ENCODE peak calls at places on chromosomes 5 and 9, in nine cellular contexts. U is endodermal cell, Y is neural progenitor cell, V is stomach, R is GM23338, M is uterus, J is IMR-90, Q is Peyer's patch, C is colonic mucosa. T is an unnamed sample. For H3K36me3, the result is how much of the 10 kb centered on the place peaks cover.

GRCh38 chr9:121269030-121269887 is 1.3 kb downstream of the GSN start:
- DNase-seq in C (peak), Q (peak), M (peak), R (peak), U (peak), V (peak), Y (peak), J (no peak), T (no peak)

GRCh38 chr5:167451091-167451490 is 840.4 kb upstream of the WWC1 start:
- DNase-seq in U (no peak), Y (no peak), Q (no peak), V (no peak), C (no peak), M (no peak), R (no peak), J (no peak), T (no peak)

GRCh38 chr9:131478421-131478868 is 24.3 kb upstream of the POMT1 start:
- DNase-seq in U (peak), M (no peak), C (peak), Y (peak), V (peak), Q (no peak), R (peak), J (no peak), T (no peak)

GRCh38 chr5:32254987-32255900 is 57.5 kb downstream of the MTMR12 start:
- DNase-seq in U (no peak), V (no peak), R (no peak), C (no peak), M (no peak), Q (no peak), J (peak), Y (no peak), T (no peak)

GRCh38 chr9:136995772-136996308 is 528 bp downstream of the CLIC3 start:
- DNase-seq in R (no peak), M (no peak), V (peak), Q (no peak), U (no peak), J (peak), Y (no peak), C (no peak), T (peak)

GRCh38 chr9:109918359-109919163 is 138.6 kb downstream of the PALM2AKAP2 start:
- DNase-seq in U (no peak), V (no peak), Q (no peak), J (no peak), C (peak), M (no peak), R (no peak), Y (no peak), T (no peak)

GRCh38 chr5:39605966-39606591 is 181.3 kb upstream of the DAB2 start:
- DNase-seq in J (peak), C (no peak), Y (no peak), V (no peak), U (no peak), Q (no peak), M (no peak), R (no peak), T (no peak)

GRCh38 chr5:179326176-179326997 is 18.9 kb downstream of the ADAMTS2 start:
- DNase-seq in J (peak), Y (peak), Q (peak), R (peak), U (peak), C (peak), M (peak), V (no peak), T (no peak)

GRCh38 chr5:77784735-77785134 is 8.6 kb upstream of the TBCA start:
- DNase-seq in U (no peak), V (no peak), Q (no peak), Y (no peak), C (no peak), J (no peak), R (no peak), M (no peak), T (no peak)

GRCh38 chr9:124697326-124698200 is 73.5 kb downstream of the NR6A1 start:
- DNase-seq in M (no peak), Y (no peak), V (no peak), Q (no peak), R (no peak), C (no peak), U (no peak), J (peak), T (no peak)

DNA sequence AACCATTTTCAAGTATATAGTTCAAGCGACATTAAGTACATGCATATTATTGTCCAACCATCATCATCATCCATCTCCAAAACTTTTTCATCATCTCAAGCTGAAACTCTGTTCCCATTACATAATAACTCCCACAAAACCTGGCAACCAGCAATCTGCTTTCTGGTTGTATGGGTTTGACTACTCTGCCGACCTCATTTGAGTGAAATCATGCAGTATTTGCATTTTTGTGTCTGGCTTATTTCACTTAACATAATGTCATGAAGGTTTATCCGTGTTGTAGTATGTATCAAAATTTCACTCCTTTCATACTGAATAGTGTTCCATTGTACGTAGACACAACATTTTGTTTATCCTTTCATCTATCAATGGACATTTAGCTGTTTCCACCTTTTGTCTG is 74.8 kb downstream of the SGCD start:
- DNase-seq in C (no peak), Q (no peak), R (no peak), Y (no peak), M (no peak), J (no peak), U (no peak), V (no peak), T (no peak)
- H3K4me3 ChIP-seq in C (no peak), Q (no peak), R (no peak), Y (no peak), M (no peak), J (no peak), U (no peak), V (no peak), T (no peak)

DNA sequence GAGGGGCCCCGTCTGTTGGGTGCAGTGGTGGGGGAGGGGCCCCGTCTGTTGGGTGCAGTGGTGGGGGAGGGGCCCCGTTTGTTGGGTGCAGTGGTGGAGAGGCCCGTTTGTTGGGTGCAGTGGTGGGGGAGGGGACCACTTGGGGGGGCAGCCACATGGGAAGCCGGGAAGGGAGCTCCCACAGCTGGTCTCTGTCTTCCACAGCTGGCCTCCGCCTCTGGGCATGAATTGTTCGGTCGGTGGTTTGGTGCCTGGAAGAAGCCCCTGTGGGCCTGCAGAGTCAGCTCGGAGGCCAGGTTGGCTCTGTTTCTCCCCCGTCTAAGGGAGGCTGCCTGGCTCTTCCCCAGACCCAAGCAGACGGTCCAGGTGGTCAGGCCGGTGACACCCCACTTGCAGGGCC is 69.3 kb downstream of the COL5A1 start:
- DNase-seq in Q (no peak), Y (no peak), C (no peak), V (no peak), J (no peak), R (no peak), M (no peak), U (no peak), T (no peak)
- H3K36me3 ChIP-seq in Q (under half), Y (under half), C (under half), V (under half), J (half or more), R (under half), M (under half), U (under half), T (under half)

GRCh38 chr5:141172381-141173204 is at the start of gene PCDHB7:
- DNase-seq in U (peak), R (peak), Q (no peak), M (peak), J (peak), C (no peak), V (no peak), Y (peak), T (peak)
- H3K4me3 ChIP-seq in U (no peak), R (no peak), Q (no peak), M (no peak), J (peak), C (no peak), V (no peak), Y (no peak), T (no peak)

DNA sequence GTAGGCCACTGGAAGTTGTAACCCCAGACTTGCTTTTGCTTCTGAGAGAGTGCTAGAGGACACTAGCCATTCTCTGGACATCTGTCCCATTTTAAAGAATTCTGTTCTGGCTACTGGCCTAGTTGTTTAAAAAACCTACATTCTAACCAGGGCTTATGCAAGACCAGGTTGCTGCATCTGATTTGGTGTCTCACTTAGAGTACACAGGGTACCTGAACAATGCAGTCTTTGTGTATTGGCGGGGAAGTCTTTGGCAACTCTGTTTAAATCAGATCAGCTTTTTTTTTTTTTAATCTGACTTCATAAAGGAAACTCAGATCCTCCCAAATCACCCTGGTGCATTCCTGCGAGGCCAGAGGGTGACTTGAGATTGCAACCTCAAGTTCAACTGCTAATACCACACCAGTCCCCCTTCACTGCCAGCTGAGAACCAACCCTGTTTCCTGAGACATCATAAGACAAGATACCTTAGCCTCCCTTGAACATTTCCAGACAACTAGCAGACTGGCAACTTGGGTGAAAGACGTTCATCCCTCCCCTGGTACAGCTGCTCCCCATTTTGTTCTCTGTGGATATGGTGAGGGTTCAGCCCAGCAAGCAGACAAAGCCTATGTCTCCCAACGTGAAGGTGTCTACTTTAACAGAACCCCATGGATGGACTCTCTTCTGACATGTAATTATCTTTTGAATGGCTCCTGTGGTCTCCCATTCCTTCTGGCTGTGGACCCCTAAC is 27.0 kb downstream of the SKP1 start:
- DNase-seq in C (no peak), Y (no peak), R (no peak), Q (no peak), U (no peak), M (no peak), V (peak), J (peak), T (no peak)
- H3K36me3 ChIP-seq in C (under half), Y (under half), R (under half), Q (half or more), U (half or more), M (under half), V (half or more), J (under half), T (half or more)

DNA sequence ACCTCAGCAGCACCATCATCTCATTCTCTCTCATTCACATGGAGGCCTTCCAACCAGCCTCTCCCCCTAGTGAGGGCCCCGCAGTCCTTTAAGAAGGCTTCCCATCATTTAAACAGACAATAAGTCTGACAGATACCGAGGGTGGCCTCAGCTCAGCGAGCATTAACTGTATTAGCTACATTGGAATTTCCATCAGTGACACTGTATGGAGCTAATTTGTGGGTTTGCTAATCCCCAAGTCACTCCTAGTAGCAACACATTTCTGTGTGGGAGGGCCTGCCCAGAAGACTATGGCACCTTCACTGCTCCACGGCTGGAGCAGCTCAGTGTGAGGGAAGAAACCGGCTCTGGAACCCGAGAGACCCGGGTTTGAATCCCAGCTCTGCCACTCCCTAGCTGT is 75.7 kb downstream of the INSYN2B start:
- DNase-seq in Y (peak), Q (no peak), R (no peak), V (no peak), U (peak), J (no peak), M (no peak), C (no peak), T (no peak)
- H3K4me3 ChIP-seq in Y (no peak), Q (no peak), R (no peak), V (no peak), U (no peak), J (no peak), M (no peak), C (no peak), T (no peak)

GRCh38 chr9:37508834-37509206 is 23.1 kb downstream of the POLR1E start:
- DNase-seq in R (no peak), Y (no peak), Q (peak), M (no peak), J (no peak), C (no peak), V (no peak), U (no peak), T (no peak)
- H3K36me3 ChIP-seq in R (under half), Y (under half), Q (under half), M (under half), J (under half), C (under half), V (under half), U (under half), T (under half)

DNA sequence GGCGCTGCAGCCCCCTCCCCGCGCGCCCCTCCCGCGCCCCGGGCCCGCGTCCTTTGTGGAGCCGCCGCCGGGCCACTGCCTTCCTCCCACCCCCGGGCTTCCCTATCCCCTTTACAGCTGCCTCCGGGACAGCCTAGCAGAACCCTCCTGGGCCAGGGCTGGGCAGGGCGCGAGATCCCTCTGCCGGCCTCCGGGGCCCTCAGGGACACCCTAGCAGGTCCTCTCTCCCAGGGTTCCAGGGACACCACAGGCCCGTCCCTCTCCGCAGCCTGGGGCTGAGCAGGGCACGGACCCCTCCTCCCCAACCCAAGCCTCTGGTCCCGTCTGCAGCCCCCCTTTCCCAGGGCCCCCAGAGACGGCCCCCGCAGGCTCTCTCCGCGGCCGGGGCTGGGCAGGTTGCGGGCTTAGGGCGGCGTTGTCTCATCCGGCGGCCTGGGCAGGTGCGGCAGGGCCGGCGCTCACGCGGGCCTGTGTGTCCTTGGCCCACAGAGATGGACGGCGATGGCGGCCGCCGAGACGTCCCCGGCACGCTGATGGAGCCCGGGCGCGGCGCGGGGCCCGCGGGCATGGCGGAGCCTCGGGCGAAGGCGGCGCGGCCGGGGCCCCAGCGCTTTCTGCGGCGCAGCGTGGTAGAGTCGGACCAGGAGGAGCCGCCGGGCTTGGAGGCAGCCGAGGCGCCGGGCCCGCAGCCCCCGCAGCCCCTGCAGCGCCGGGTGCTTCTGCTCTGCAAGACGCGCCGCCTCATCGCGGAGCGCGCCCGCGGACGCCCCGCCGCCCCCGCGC is 691 bp downstream of the WNK2 start:
- DNase-seq in R (peak), Y (peak), M (no peak), U (peak), J (no peak), V (no peak), Q (peak), C (peak), T (peak)
- H3K4me3 ChIP-seq in R (peak), Y (peak), M (peak), U (peak), J (no peak), V (peak), Q (peak), C (peak), T (peak)

GRCh38 chr5:139312075-139312474 is 18.5 kb downstream of the MATR3 start:
- DNase-seq in M (no peak), Y (peak), U (no peak), R (peak), V (no peak), J (no peak), Q (no peak), C (no peak), T (no peak)

GRCh38 chr5:139314276-139314675 is 20.7 kb downstream of the MATR3 start:
- DNase-seq in U (no peak), J (no peak), M (no peak), V (no peak), Y (no peak), Q (no peak), R (no peak), C (no peak), T (no peak)

GRCh38 chr5:139315056-139315455 is 21.5 kb downstream of the MATR3 start:
- DNase-seq in J (no peak), R (no peak), Q (no peak), V (no peak), U (no peak), M (no peak), C (no peak), Y (peak), T (no peak)
- H3K36me3 ChIP-seq in J (under half), R (under half), Q (under half), V (under half), U (half or more), M (under half), C (under half), Y (under half), T (under half)

T was measured in HAP-1.